ENCODE peak calls at places on chromosomes 3 and 15, in nine cellular contexts. D is left lung, U is tibial nerve, K is memory B cell, T is Kasumi-1, P is T-helper 2 cell, F is GM12864, H is SK-N-SH, W is body of pancreas. S is an unnamed sample.

GRCh38 chr3:111106993-111107392 is 35.4 kb downstream of the NECTIN3 start:
- DNase-seq in P (no peak), H (no peak), U (no peak), F (no peak), D (no peak), K (no peak), W (no peak), T (no peak), S (no peak)

GRCh38 chr15:31197497-31198414 is 96.2 kb upstream of the TRPM1 start:
- DNase-seq in U (no peak), K (no peak), P (peak), T (peak), D (peak), F (no peak), H (peak), W (peak), S (peak)

GRCh38 chr3:102571030-102571429 is 136.2 kb downstream of the ZPLD1 start:
- DNase-seq in U (no peak), D (no peak), T (no peak), H (no peak), F (no peak), W (no peak), P (no peak), K (no peak), S (no peak)

GRCh38 chr3:8739757-8740508 is 6.3 kb downstream of the CAV3 start:
- DNase-seq in U (no peak), D (no peak), W (no peak), T (no peak), F (no peak), K (no peak), P (no peak), H (no peak), S (peak)

GRCh38 chr15:66008920-66009572 is 139.8 kb downstream of the RAB11A start:
- DNase-seq in U (no peak), D (no peak), F (no peak), H (no peak), K (no peak), W (no peak), T (no peak), P (no peak), S (peak)

GRCh38 chr3:184659797-184660301 is 52.0 kb downstream of the MAGEF1 start:
- DNase-seq in U (no peak), P (no peak), T (no peak), W (no peak), D (no peak), H (peak), F (no peak), K (no peak), S (peak)

GRCh38 chr3:150180349-150180748 is 209.7 kb upstream of the PFN2 start:
- DNase-seq in P (no peak), F (no peak), W (peak), H (no peak), K (no peak), D (no peak), U (no peak), T (no peak), S (no peak)

GRCh38 chr15:88509964-88510363 is 36.5 kb downstream of the DET1 start:
- DNase-seq in H (no peak), P (no peak), U (no peak), D (no peak), F (no peak), W (no peak), K (no peak), T (no peak), S (no peak)

GRCh38 chr3:68142331-68142887 is 488.0 kb upstream of the SUCLG2 start:
- DNase-seq in H (no peak), F (no peak), K (no peak), T (no peak), P (no peak), D (no peak), W (no peak), U (no peak), S (no peak)

GRCh38 chr3:62480056-62480455 is 106.7 kb upstream of the FEZF2 start:
- DNase-seq in H (no peak), P (no peak), U (no peak), W (no peak), T (no peak), K (no peak), D (no peak), F (no peak), S (no peak)

GRCh38 chr3:165624761-165625160 is 212.5 kb downstream of the BCHE start:
- DNase-seq in H (no peak), W (no peak), P (no peak), D (no peak), F (no peak), K (no peak), T (no peak), U (no peak), S (peak)

GRCh38 chr3:70056081-70056480 is 56.5 kb downstream of the SAMMSON start:
- DNase-seq in P (no peak), F (no peak), U (no peak), H (no peak), W (no peak), D (no peak), K (no peak), T (no peak), S (no peak)

GRCh38 chr3:127525373-127525772 is 65.2 kb downstream of the TPRA1 start:
- DNase-seq in W (no peak), F (no peak), P (no peak), D (no peak), H (no peak), T (no peak), U (no peak), K (no peak), S (no peak)

GRCh38 chr3:30471076-30471475 is 135.3 kb upstream of the TGFBR2 start:
- DNase-seq in D (no peak), W (no peak), H (no peak), U (no peak), T (no peak), P (no peak), K (no peak), F (no peak), S (no peak)

GRCh38 chr15:21270474-21270873 is 169.8 kb downstream of the POTEB3 start:
- DNase-seq in U (no peak), H (no peak), K (no peak), D (no peak), P (no peak), F (no peak), T (no peak), W (no peak), S (no peak)

GRCh38 chr3:126339466-126339865 is 17.7 kb downstream of the KLF15 start:
- DNase-seq in K (no peak), H (no peak), D (peak), T (no peak), W (no peak), P (no peak), U (peak), F (no peak), S (no peak)

GRCh38 chr3:12467746-12468145 is 16.5 kb upstream of the TSEN2 start:
- DNase-seq in P (no peak), H (no peak), U (no peak), T (no peak), F (no peak), W (no peak), D (no peak), K (no peak), S (no peak)

GRCh38 chr3:143150979-143151726 is 31.6 kb downstream of the CHST2 start:
- DNase-seq in U (peak), K (no peak), D (no peak), F (no peak), W (peak), P (no peak), H (no peak), T (no peak), S (no peak)

GRCh38 chr3:128497305-128498126 is 4.5 kb upstream of the GATA2 start:
- DNase-seq in F (no peak), U (no peak), T (peak), W (peak), P (peak), H (peak), D (peak), K (peak), S (peak)

GRCh38 chr15:28026764-28027713 is 72.1 kb downstream of the OCA2 start:
- DNase-seq in P (no peak), F (no peak), W (no peak), H (no peak), T (no peak), D (no peak), U (no peak), K (no peak), S (no peak)

GRCh38 chr3:126488205-126488604 is 12.5 kb upstream of the ZXDC start:
- DNase-seq in H (no peak), D (peak), P (no peak), K (no peak), U (no peak), F (no peak), T (peak), W (no peak), S (no peak)